ENCODE peak calls at places on chromosomes 13 and 19, in eight cellular contexts. One of them, this sample, is unnamed.
A peak's percentile ranks its signal among the peaks of the same experiment; 100 is the strongest.

GRCh38 chr13:106377341-106377740 is 158.1 kb downstream of the EFNB2 start:
- DNase-seq in activated CD4-positive, alpha-beta T cell treated with anti-CD3 and anti-CD28 coated beads, Interleukin-2, amount 50 U/mL, for 4 hours: no peak
- DNase-seq in cardiac muscle cell: no peak
- DNase-seq in fibroblast of pulmonary artery: no peak
- DNase-seq in anterior cingulate cortex: no peak
- DNase-seq in ovary: no peak
- DNase-seq in lung microvascular endothelial cell: no peak
- DNase-seq in OCI-LY7: no peak
- DNase-seq in this sample: no peak

GRCh38 chr13:20121154-20121515 is 39.7 kb downstream of the GJA3 start:
- DNase-seq in anterior cingulate cortex: no peak
- DNase-seq in activated CD4-positive, alpha-beta T cell treated with anti-CD3 and anti-CD28 coated beads, Interleukin-2, amount 50 U/mL, for 4 hours: no peak
- DNase-seq in ovary: no peak
- DNase-seq in OCI-LY7: no peak
- DNase-seq in cardiac muscle cell: no peak
- DNase-seq in lung microvascular endothelial cell: no peak
- DNase-seq in fibroblast of pulmonary artery: no peak
- DNase-seq in this sample: no peak

GRCh38 chr13:106533940-106534843 is 1.3 kb downstream of the EFNB2 start:
- DNase-seq in anterior cingulate cortex: peak; percentile 5
- DNase-seq in fibroblast of pulmonary artery: peak; percentile 69
- DNase-seq in cardiac muscle cell: peak; percentile 64
- DNase-seq in ovary: peak; percentile 28
- DNase-seq in activated CD4-positive, alpha-beta T cell treated with anti-CD3 and anti-CD28 coated beads, Interleukin-2, amount 50 U/mL, for 4 hours: peak; percentile 7
- DNase-seq in OCI-LY7: no peak
- DNase-seq in lung microvascular endothelial cell: peak; percentile 73
- DNase-seq in this sample: no peak

GRCh38 chr13:36904219-36904618 is 15.8 kb downstream of the SMAD9 start:
- DNase-seq in cardiac muscle cell: no peak
- DNase-seq in fibroblast of pulmonary artery: no peak
- DNase-seq in anterior cingulate cortex: no peak
- DNase-seq in lung microvascular endothelial cell: no peak
- DNase-seq in activated CD4-positive, alpha-beta T cell treated with anti-CD3 and anti-CD28 coated beads, Interleukin-2, amount 50 U/mL, for 4 hours: no peak
- DNase-seq in OCI-LY7: no peak
- DNase-seq in ovary: no peak
- DNase-seq in this sample: no peak

GRCh38 chr19:3516675-3517207 is 10.6 kb downstream of the FZR1 start:
- DNase-seq in lung microvascular endothelial cell: no peak
- DNase-seq in anterior cingulate cortex: no peak
- DNase-seq in cardiac muscle cell: no peak
- DNase-seq in fibroblast of pulmonary artery: no peak
- DNase-seq in ovary: no peak
- DNase-seq in activated CD4-positive, alpha-beta T cell treated with anti-CD3 and anti-CD28 coated beads, Interleukin-2, amount 50 U/mL, for 4 hours: no peak
- DNase-seq in OCI-LY7: peak; percentile 79
- DNase-seq in this sample: peak; percentile 61

GRCh38 chr19:12065100-12065538 is 588 bp downstream of the ZNF844 start:
- DNase-seq in lung microvascular endothelial cell: peak; percentile 49
- DNase-seq in ovary: peak; percentile 36
- DNase-seq in fibroblast of pulmonary artery: peak; percentile 54
- DNase-seq in OCI-LY7: no peak
- DNase-seq in cardiac muscle cell: peak; percentile 45
- DNase-seq in anterior cingulate cortex: no peak
- DNase-seq in activated CD4-positive, alpha-beta T cell treated with anti-CD3 and anti-CD28 coated beads, Interleukin-2, amount 50 U/mL, for 4 hours: no peak
- DNase-seq in this sample: no peak

GRCh38 chr13:67880916-67881315 is 650.8 kb upstream of the PCDH9 start:
- DNase-seq in ovary: no peak
- DNase-seq in cardiac muscle cell: no peak
- DNase-seq in fibroblast of pulmonary artery: no peak
- DNase-seq in OCI-LY7: no peak
- DNase-seq in activated CD4-positive, alpha-beta T cell treated with anti-CD3 and anti-CD28 coated beads, Interleukin-2, amount 50 U/mL, for 4 hours: no peak
- DNase-seq in anterior cingulate cortex: no peak
- DNase-seq in lung microvascular endothelial cell: no peak
- DNase-seq in this sample: no peak

GRCh38 chr19:29528350-29528945 is 2.7 kb downstream of the VSTM2B start:
- DNase-seq in cardiac muscle cell: peak; percentile 87
- DNase-seq in fibroblast of pulmonary artery: peak; percentile 68
- DNase-seq in activated CD4-positive, alpha-beta T cell treated with anti-CD3 and anti-CD28 coated beads, Interleukin-2, amount 50 U/mL, for 4 hours: peak; percentile 24
- DNase-seq in lung microvascular endothelial cell: peak; percentile 75
- DNase-seq in OCI-LY7: peak; percentile 50
- DNase-seq in anterior cingulate cortex: peak; percentile 29
- DNase-seq in ovary: peak; percentile 15
- DNase-seq in this sample: peak; percentile 42

GRCh38 chr13:109836629-109837607 is 50.5 kb upstream of the IRS2 start:
- DNase-seq in fibroblast of pulmonary artery: no peak
- DNase-seq in anterior cingulate cortex: no peak
- DNase-seq in OCI-LY7: no peak
- DNase-seq in lung microvascular endothelial cell: no peak
- DNase-seq in ovary: no peak
- DNase-seq in activated CD4-positive, alpha-beta T cell treated with anti-CD3 and anti-CD28 coated beads, Interleukin-2, amount 50 U/mL, for 4 hours: no peak
- DNase-seq in cardiac muscle cell: no peak
- DNase-seq in this sample: no peak

GRCh38 chr13:51397262-51397933 is 55.4 kb downstream of the INTS6 start:
- DNase-seq in lung microvascular endothelial cell: peak; percentile 19
- DNase-seq in activated CD4-positive, alpha-beta T cell treated with anti-CD3 and anti-CD28 coated beads, Interleukin-2, amount 50 U/mL, for 4 hours: no peak
- DNase-seq in fibroblast of pulmonary artery: peak; percentile 71
- DNase-seq in ovary: no peak
- DNase-seq in cardiac muscle cell: no peak
- DNase-seq in anterior cingulate cortex: no peak
- DNase-seq in OCI-LY7: no peak
- DNase-seq in this sample: no peak

GRCh38 chr13:99941086-99941485 is 30.5 kb downstream of the ZIC5 start:
- DNase-seq in anterior cingulate cortex: no peak
- DNase-seq in fibroblast of pulmonary artery: no peak
- DNase-seq in ovary: no peak
- DNase-seq in cardiac muscle cell: no peak
- DNase-seq in activated CD4-positive, alpha-beta T cell treated with anti-CD3 and anti-CD28 coated beads, Interleukin-2, amount 50 U/mL, for 4 hours: no peak
- DNase-seq in OCI-LY7: no peak
- DNase-seq in lung microvascular endothelial cell: no peak
- DNase-seq in this sample: no peak

GRCh38 chr19:42122691-42123607 is 9.3 kb downstream of the POU2F2 start:
- DNase-seq in OCI-LY7: peak; percentile 61
- DNase-seq in lung microvascular endothelial cell: no peak
- DNase-seq in ovary: no peak
- DNase-seq in anterior cingulate cortex: no peak
- DNase-seq in cardiac muscle cell: no peak
- DNase-seq in activated CD4-positive, alpha-beta T cell treated with anti-CD3 and anti-CD28 coated beads, Interleukin-2, amount 50 U/mL, for 4 hours: peak; percentile 66
- DNase-seq in fibroblast of pulmonary artery: no peak
- DNase-seq in this sample: peak; percentile 41

GRCh38 chr13:38530492-38530891 is 156.4 kb upstream of the FREM2 start:
- DNase-seq in cardiac muscle cell: peak; percentile 29
- DNase-seq in lung microvascular endothelial cell: no peak
- DNase-seq in OCI-LY7: no peak
- DNase-seq in activated CD4-positive, alpha-beta T cell treated with anti-CD3 and anti-CD28 coated beads, Interleukin-2, amount 50 U/mL, for 4 hours: no peak
- DNase-seq in fibroblast of pulmonary artery: peak; percentile 53
- DNase-seq in ovary: no peak
- DNase-seq in anterior cingulate cortex: no peak
- DNase-seq in this sample: no peak

GRCh38 chr13:39263033-39263432 is 224.8 kb downstream of the NHLRC3 start:
- DNase-seq in fibroblast of pulmonary artery: peak; percentile 52
- DNase-seq in ovary: no peak
- DNase-seq in lung microvascular endothelial cell: peak; percentile 47
- DNase-seq in OCI-LY7: peak; percentile 44
- DNase-seq in cardiac muscle cell: peak; percentile 58
- DNase-seq in anterior cingulate cortex: no peak
- DNase-seq in activated CD4-positive, alpha-beta T cell treated with anti-CD3 and anti-CD28 coated beads, Interleukin-2, amount 50 U/mL, for 4 hours: peak; percentile 8
- DNase-seq in this sample: no peak

GRCh38 chr13:31765441-31765840 is 26.1 kb downstream of the RXFP2 start:
- DNase-seq in anterior cingulate cortex: no peak
- DNase-seq in ovary: no peak
- DNase-seq in fibroblast of pulmonary artery: peak; percentile 65
- DNase-seq in OCI-LY7: no peak
- DNase-seq in lung microvascular endothelial cell: no peak
- DNase-seq in cardiac muscle cell: no peak
- DNase-seq in activated CD4-positive, alpha-beta T cell treated with anti-CD3 and anti-CD28 coated beads, Interleukin-2, amount 50 U/mL, for 4 hours: no peak
- DNase-seq in this sample: no peak

GRCh38 chr13:39051157-39051556 is 12.9 kb downstream of the NHLRC3 start:
- DNase-seq in fibroblast of pulmonary artery: peak; percentile 67
- DNase-seq in OCI-LY7: peak; percentile 60
- DNase-seq in activated CD4-positive, alpha-beta T cell treated with anti-CD3 and anti-CD28 coated beads, Interleukin-2, amount 50 U/mL, for 4 hours: no peak
- DNase-seq in cardiac muscle cell: peak; percentile 64
- DNase-seq in ovary: no peak
- DNase-seq in lung microvascular endothelial cell: peak; percentile 54
- DNase-seq in anterior cingulate cortex: no peak
- DNase-seq in this sample: no peak

GRCh38 chr19:5452594-5453565 is 2.3 kb upstream of the ZNRF4 start:
- DNase-seq in ovary: no peak
- DNase-seq in cardiac muscle cell: no peak
- DNase-seq in OCI-LY7: peak; percentile 43
- DNase-seq in lung microvascular endothelial cell: peak; percentile 26
- DNase-seq in fibroblast of pulmonary artery: peak; percentile 26
- DNase-seq in activated CD4-positive, alpha-beta T cell treated with anti-CD3 and anti-CD28 coated beads, Interleukin-2, amount 50 U/mL, for 4 hours: no peak
- DNase-seq in anterior cingulate cortex: no peak
- DNase-seq in this sample: no peak

GRCh38 chr13:21639604-21640003 is 31.3 kb upstream of the FGF9 start:
- DNase-seq in fibroblast of pulmonary artery: no peak
- DNase-seq in OCI-LY7: no peak
- DNase-seq in activated CD4-positive, alpha-beta T cell treated with anti-CD3 and anti-CD28 coated beads, Interleukin-2, amount 50 U/mL, for 4 hours: no peak
- DNase-seq in cardiac muscle cell: no peak
- DNase-seq in lung microvascular endothelial cell: no peak
- DNase-seq in anterior cingulate cortex: no peak
- DNase-seq in ovary: no peak
- DNase-seq in this sample: no peak

GRCh38 chr13:111974065-111974640 is 92.8 kb upstream of the SOX1 start:
- DNase-seq in activated CD4-positive, alpha-beta T cell treated with anti-CD3 and anti-CD28 coated beads, Interleukin-2, amount 50 U/mL, for 4 hours: no peak
- DNase-seq in OCI-LY7: no peak
- DNase-seq in cardiac muscle cell: no peak
- DNase-seq in lung microvascular endothelial cell: no peak
- DNase-seq in anterior cingulate cortex: no peak
- DNase-seq in ovary: no peak
- DNase-seq in fibroblast of pulmonary artery: no peak
- DNase-seq in this sample: no peak

GRCh38 chr19:45824041-45824471 is 8.9 kb upstream of the RSPH6A start:
- DNase-seq in lung microvascular endothelial cell: peak; percentile 76
- DNase-seq in activated CD4-positive, alpha-beta T cell treated with anti-CD3 and anti-CD28 coated beads, Interleukin-2, amount 50 U/mL, for 4 hours: no peak
- DNase-seq in ovary: no peak
- DNase-seq in cardiac muscle cell: no peak
- DNase-seq in fibroblast of pulmonary artery: no peak
- DNase-seq in anterior cingulate cortex: no peak
- DNase-seq in OCI-LY7: no peak
- DNase-seq in this sample: no peak

GRCh38 chr19:456547-457110 is 4.2 kb downstream of the SHC2 start:
- DNase-seq in fibroblast of pulmonary artery: no peak
- DNase-seq in lung microvascular endothelial cell: no peak
- DNase-seq in activated CD4-positive, alpha-beta T cell treated with anti-CD3 and anti-CD28 coated beads, Interleukin-2, amount 50 U/mL, for 4 hours: no peak
- DNase-seq in cardiac muscle cell: no peak
- DNase-seq in OCI-LY7: no peak
- DNase-seq in anterior cingulate cortex: no peak
- DNase-seq in ovary: no peak
- DNase-seq in this sample: no peak